ENCODE peak calls at places on chromosome 19, in seven cellular contexts. O is kidney epithelial cell; K is DMS153; A is HFF-Myc; Q is NCI-H187; S is activated T-cell treated with anti-CD3 and anti-CD28 coated beads, Interleukin-2, amount 50 U/mL, for 72 hours; U is mesothelial cell of epicardium. I is an unnamed sample.

GRCh38 chr19:14434543-14435319 is 1.6 kb downstream of the PKN1 start:
- DNase-seq in A (peak; percentile 26), S (peak; percentile 60), K (no peak), U (no peak), O (peak; percentile 58), Q (no peak), I (no peak)

GRCh38 chr19:44738603-44739585 is 9.6 kb upstream of the BCL3 start:
- DNase-seq in U (no peak), O (peak; percentile 34), K (no peak), Q (no peak), S (no peak), A (no peak), I (no peak)

GRCh38 chr19:57241181-57241580 is 749 bp downstream of the ZNF805 start:
- DNase-seq in K (no peak), U (no peak), S (no peak), Q (no peak), A (no peak), O (no peak), I (no peak)

GRCh38 chr19:40445945-40446784 is 2.0 kb upstream of the SERTAD3 start:
- DNase-seq in K (no peak), O (no peak), Q (no peak), S (no peak), A (no peak), U (no peak), I (no peak)

GRCh38 chr19:15466851-15467733 is 2.7 kb upstream of the RASAL3 start:
- DNase-seq in U (no peak), S (peak; percentile 72), A (peak; percentile 24), O (no peak), Q (no peak), K (no peak), I (no peak)

GRCh38 chr19:17236414-17236716 is 9.4 kb downstream of the NR2F6 start:
- DNase-seq in A (no peak), U (no peak), K (no peak), S (no peak), O (no peak), Q (no peak), I (no peak)

GRCh38 chr19:3631053-3631861 is 4.7 kb upstream of the CACTIN start:
- DNase-seq in O (no peak), K (no peak), A (no peak), S (no peak), U (no peak), Q (no peak), I (no peak)

GRCh38 chr19:5293607-5294089 is 47.0 kb downstream of the PTPRS start:
- DNase-seq in S (peak; percentile 13), A (peak; percentile 46), O (no peak), U (peak; percentile 42), K (peak; percentile 1), Q (no peak), I (no peak)

GRCh38 chr19:53538378-53539109 is 599 bp downstream of the ZNF331 start:
- DNase-seq in O (no peak), K (no peak), S (peak; percentile 7), A (no peak), Q (no peak), U (no peak), I (no peak)

GRCh38 chr19:35911790-35912189 is 3.7 kb upstream of the TYROBP start:
- DNase-seq in K (no peak), Q (no peak), O (peak; percentile 68), A (no peak), U (no peak), S (peak; percentile 31), I (no peak)

GRCh38 chr19:40190891-40191835 is at the start of gene MAP3K10:
- DNase-seq in U (no peak), S (peak; percentile 87), A (no peak), Q (peak; percentile 45), K (no peak), O (no peak), I (peak; percentile 27)

GRCh38 chr19:18915639-18916038 is 3.5 kb downstream of the COPE start:
- DNase-seq in Q (no peak), A (no peak), U (no peak), S (peak; percentile 41), O (no peak), K (no peak), I (no peak)